ENCODE peak calls at places on chromosomes 2 and 18, in seven cellular contexts. One of them, this sample, is unnamed.

GRCh38 chr2:25920786-25921390 is 42.6 kb upstream of the ASXL2 start:
- DNase-seq in transverse colon: no peak
- DNase-seq in endothelial cell of umbilical vein: no peak
- DNase-seq in sigmoid colon: no peak
- DNase-seq in GM12891: no peak
- DNase-seq in Panc1: no peak
- DNase-seq in K562: no peak
- DNase-seq in this sample: no peak

GRCh38 chr2:100350661-100351185 is 28.4 kb upstream of the LONRF2 start:
- DNase-seq in transverse colon: no peak
- DNase-seq in endothelial cell of umbilical vein: no peak
- DNase-seq in sigmoid colon: no peak
- DNase-seq in GM12891: no peak
- DNase-seq in Panc1: no peak
- DNase-seq in K562: no peak
- DNase-seq in this sample: no peak

GRCh38 chr2:66867038-66867380 is 432.1 kb downstream of the MEIS1 start:
- DNase-seq in transverse colon: no peak
- DNase-seq in endothelial cell of umbilical vein: no peak
- DNase-seq in sigmoid colon: no peak
- DNase-seq in GM12891: no peak
- DNase-seq in Panc1: no peak
- DNase-seq in K562: no peak
- DNase-seq in this sample: no peak

GRCh38 chr2:58448065-58448507 is 207.0 kb upstream of the FANCL start:
- DNase-seq in transverse colon: peak; percentile 55
- DNase-seq in endothelial cell of umbilical vein: peak; percentile 74
- DNase-seq in sigmoid colon: no peak
- DNase-seq in GM12891: no peak
- DNase-seq in Panc1: peak; percentile 72
- DNase-seq in K562: peak; percentile 13
- DNase-seq in this sample: peak; percentile 6

GRCh38 chr2:232336241-232336736 is 42.3 kb upstream of the ALPP start:
- DNase-seq in transverse colon: peak; percentile 4
- DNase-seq in endothelial cell of umbilical vein: no peak
- DNase-seq in sigmoid colon: peak; percentile 50
- DNase-seq in GM12891: no peak
- DNase-seq in Panc1: no peak
- DNase-seq in K562: no peak
- DNase-seq in this sample: no peak

GRCh38 chr2:187230088-187230487 is 218.0 kb downstream of the CALCRL start:
- DNase-seq in transverse colon: no peak
- DNase-seq in endothelial cell of umbilical vein: no peak
- DNase-seq in sigmoid colon: no peak
- DNase-seq in GM12891: no peak
- DNase-seq in Panc1: no peak
- DNase-seq in K562: no peak
- DNase-seq in this sample: no peak

GRCh38 chr2:191641609-191642008 is 36.3 kb upstream of the NABP1 start:
- DNase-seq in transverse colon: no peak
- DNase-seq in endothelial cell of umbilical vein: no peak
- DNase-seq in sigmoid colon: no peak
- DNase-seq in GM12891: no peak
- DNase-seq in Panc1: no peak
- DNase-seq in K562: no peak
- DNase-seq in this sample: no peak

GRCh38 chr2:37793004-37793403 is 121.6 kb upstream of the CDC42EP3 start:
- DNase-seq in transverse colon: no peak
- DNase-seq in endothelial cell of umbilical vein: no peak
- DNase-seq in sigmoid colon: no peak
- DNase-seq in GM12891: no peak
- DNase-seq in Panc1: no peak
- DNase-seq in K562: no peak
- DNase-seq in this sample: no peak

GRCh38 chr18:12233378-12233777 is 20.8 kb upstream of the CIDEA start:
- DNase-seq in transverse colon: no peak
- DNase-seq in endothelial cell of umbilical vein: peak; percentile 76
- DNase-seq in sigmoid colon: no peak
- DNase-seq in GM12891: no peak
- DNase-seq in Panc1: no peak
- DNase-seq in K562: peak; percentile 14
- DNase-seq in this sample: no peak

GRCh38 chr2:25377822-25378421 is 36.2 kb upstream of the DNMT3A start:
- DNase-seq in transverse colon: no peak
- DNase-seq in endothelial cell of umbilical vein: no peak
- DNase-seq in sigmoid colon: peak; percentile 56
- DNase-seq in GM12891: no peak
- DNase-seq in Panc1: no peak
- DNase-seq in K562: no peak
- DNase-seq in this sample: no peak

GRCh38 chr2:188983427-188984101 is 9.4 kb downstream of the COL3A1 start:
- DNase-seq in transverse colon: no peak
- DNase-seq in endothelial cell of umbilical vein: peak; percentile 37
- DNase-seq in sigmoid colon: no peak
- DNase-seq in GM12891: no peak
- DNase-seq in Panc1: no peak
- DNase-seq in K562: no peak
- DNase-seq in this sample: no peak

GRCh38 chr2:241882090-241882625 is 12.6 kb downstream of the RTP5 start:
- DNase-seq in transverse colon: peak; percentile 68
- DNase-seq in endothelial cell of umbilical vein: no peak
- DNase-seq in sigmoid colon: peak; percentile 91
- DNase-seq in GM12891: peak; percentile 78
- DNase-seq in Panc1: no peak
- DNase-seq in K562: peak; percentile 70
- DNase-seq in this sample: peak; percentile 7

GRCh38 chr18:44924750-44925534 is 244.3 kb downstream of the SETBP1 start:
- DNase-seq in transverse colon: no peak
- DNase-seq in endothelial cell of umbilical vein: no peak
- DNase-seq in sigmoid colon: no peak
- DNase-seq in GM12891: no peak
- DNase-seq in Panc1: no peak
- DNase-seq in K562: no peak
- DNase-seq in this sample: no peak

GRCh38 chr18:72965616-72966015 is 97.8 kb upstream of the NETO1 start:
- DNase-seq in transverse colon: no peak
- DNase-seq in endothelial cell of umbilical vein: no peak
- DNase-seq in sigmoid colon: no peak
- DNase-seq in GM12891: no peak
- DNase-seq in Panc1: no peak
- DNase-seq in K562: no peak
- DNase-seq in this sample: no peak

GRCh38 chr18:79944126-79944731 is 7.2 kb downstream of the SLC66A2 start:
- DNase-seq in transverse colon: peak; percentile 38
- DNase-seq in endothelial cell of umbilical vein: no peak
- DNase-seq in sigmoid colon: peak; percentile 67
- DNase-seq in GM12891: peak; percentile 46
- DNase-seq in Panc1: no peak
- DNase-seq in K562: no peak
- DNase-seq in this sample: no peak

GRCh38 chr2:217988840-217989204 is 14.0 kb downstream of the TNS1 start:
- DNase-seq in transverse colon: no peak
- DNase-seq in endothelial cell of umbilical vein: no peak
- DNase-seq in sigmoid colon: no peak
- DNase-seq in GM12891: no peak
- DNase-seq in Panc1: no peak
- DNase-seq in K562: no peak
- DNase-seq in this sample: no peak

GRCh38 chr2:217989221-217989948 is 13.4 kb downstream of the TNS1 start:
- DNase-seq in transverse colon: no peak
- DNase-seq in endothelial cell of umbilical vein: no peak
- DNase-seq in sigmoid colon: no peak
- DNase-seq in GM12891: no peak
- DNase-seq in Panc1: no peak
- DNase-seq in K562: no peak
- DNase-seq in this sample: no peak

GRCh38 chr2:217986256-217986961 is 16.4 kb downstream of the TNS1 start:
- DNase-seq in transverse colon: no peak
- DNase-seq in endothelial cell of umbilical vein: no peak
- DNase-seq in sigmoid colon: peak; percentile 53
- DNase-seq in GM12891: no peak
- DNase-seq in Panc1: no peak
- DNase-seq in K562: no peak
- DNase-seq in this sample: no peak

GRCh38 chr2:217987391-217987790 is 15.4 kb downstream of the TNS1 start:
- DNase-seq in transverse colon: no peak
- DNase-seq in endothelial cell of umbilical vein: no peak
- DNase-seq in sigmoid colon: peak; percentile 55
- DNase-seq in GM12891: no peak
- DNase-seq in Panc1: no peak
- DNase-seq in K562: no peak
- DNase-seq in this sample: no peak

DNA sequence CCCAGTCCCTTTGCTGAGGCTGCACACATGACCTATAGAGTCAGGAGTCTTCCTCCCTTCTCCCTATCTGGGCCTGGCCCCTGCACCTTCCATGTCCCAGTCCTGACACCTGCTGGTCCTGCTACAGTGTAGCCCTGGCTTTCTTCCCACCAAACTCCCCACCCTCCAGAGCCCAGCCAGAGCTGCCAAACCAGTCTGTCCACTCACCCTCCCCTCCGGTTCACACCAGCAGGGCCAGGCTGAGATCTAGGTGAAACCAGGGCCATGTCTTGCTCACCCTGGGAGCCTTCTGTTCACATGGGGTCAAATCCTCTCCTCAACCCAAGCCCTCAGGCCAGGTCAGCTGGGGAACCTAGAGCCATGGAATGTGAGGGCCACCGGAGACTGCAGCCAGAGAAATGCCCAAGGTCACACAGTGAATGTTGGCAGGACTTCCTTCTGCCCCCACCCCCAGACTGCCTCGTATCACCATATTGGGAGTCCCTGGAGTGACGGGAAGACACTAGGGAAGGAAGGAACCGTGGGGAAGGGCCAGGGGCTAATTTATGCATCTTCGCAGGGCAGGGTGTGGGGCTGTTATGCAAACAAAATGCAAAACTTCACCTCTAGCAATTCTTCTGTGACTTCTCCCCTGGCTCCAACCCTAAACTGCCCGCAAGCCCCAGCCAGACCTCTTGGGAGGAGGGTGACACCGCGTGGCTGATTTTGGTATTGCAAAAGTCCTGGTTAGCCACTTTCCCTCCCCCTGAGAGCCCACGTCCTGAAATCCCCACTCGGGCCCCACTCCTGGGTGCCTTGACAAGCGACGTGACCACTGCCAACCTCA is 14.6 kb downstream of the TNS1 start:
- DNase-seq in transverse colon: peak; percentile 86
- DNase-seq in endothelial cell of umbilical vein: peak; percentile 69
- DNase-seq in sigmoid colon: peak; percentile 93
- DNase-seq in GM12891: peak; percentile 83
- DNase-seq in Panc1: no peak
- DNase-seq in K562: peak; percentile 71
- DNase-seq in this sample: peak; percentile 68
- TF ChIP-seq POLR2AphosphoS5 in transverse colon: peak; percentile 31
- TF ChIP-seq POLR2AphosphoS5 in endothelial cell of umbilical vein: no peak
- TF ChIP-seq POLR2AphosphoS5 in sigmoid colon: peak; percentile 35
- TF ChIP-seq POLR2AphosphoS5 in GM12891: no peak
- TF ChIP-seq POLR2AphosphoS5 in Panc1: no peak
- TF ChIP-seq POLR2AphosphoS5 in K562: no peak
- TF ChIP-seq POLR2AphosphoS5 in this sample: no peak

GRCh38 chr2:160836755-160837154 is 323.5 kb upstream of the TANK start:
- DNase-seq in transverse colon: no peak
- DNase-seq in endothelial cell of umbilical vein: no peak
- DNase-seq in sigmoid colon: no peak
- DNase-seq in GM12891: no peak
- DNase-seq in Panc1: no peak
- DNase-seq in K562: no peak
- DNase-seq in this sample: no peak
- TF ChIP-seq POLR2AphosphoS5 in transverse colon: no peak
- TF ChIP-seq POLR2AphosphoS5 in endothelial cell of umbilical vein: no peak
- TF ChIP-seq POLR2AphosphoS5 in sigmoid colon: no peak
- TF ChIP-seq POLR2AphosphoS5 in GM12891: no peak
- TF ChIP-seq POLR2AphosphoS5 in Panc1: no peak
- TF ChIP-seq POLR2AphosphoS5 in K562: no peak
- TF ChIP-seq POLR2AphosphoS5 in this sample: no peak

GRCh38 chr2:54561795-54562592 is 105.9 kb downstream of the SPTBN1 start:
- DNase-seq in transverse colon: no peak
- DNase-seq in endothelial cell of umbilical vein: no peak
- DNase-seq in sigmoid colon: no peak
- DNase-seq in GM12891: no peak
- DNase-seq in Panc1: no peak
- DNase-seq in K562: no peak
- DNase-seq in this sample: peak; percentile 36

GRCh38 chr2:54559593-54560145 is 103.5 kb downstream of the SPTBN1 start:
- DNase-seq in transverse colon: peak; percentile 48
- DNase-seq in endothelial cell of umbilical vein: peak; percentile 91
- DNase-seq in sigmoid colon: peak; percentile 82
- DNase-seq in GM12891: no peak
- DNase-seq in Panc1: no peak
- DNase-seq in K562: no peak
- DNase-seq in this sample: peak; percentile 66

GRCh38 chr2:54558976-54559410 is 102.9 kb downstream of the SPTBN1 start:
- DNase-seq in transverse colon: no peak
- DNase-seq in endothelial cell of umbilical vein: no peak
- DNase-seq in sigmoid colon: no peak
- DNase-seq in GM12891: no peak
- DNase-seq in Panc1: no peak
- DNase-seq in K562: no peak
- DNase-seq in this sample: no peak

GRCh38 chr2:54561010-54561409 is 104.9 kb downstream of the SPTBN1 start:
- DNase-seq in transverse colon: no peak
- DNase-seq in endothelial cell of umbilical vein: no peak
- DNase-seq in sigmoid colon: no peak
- DNase-seq in GM12891: no peak
- DNase-seq in Panc1: no peak
- DNase-seq in K562: no peak
- DNase-seq in this sample: no peak

DNA sequence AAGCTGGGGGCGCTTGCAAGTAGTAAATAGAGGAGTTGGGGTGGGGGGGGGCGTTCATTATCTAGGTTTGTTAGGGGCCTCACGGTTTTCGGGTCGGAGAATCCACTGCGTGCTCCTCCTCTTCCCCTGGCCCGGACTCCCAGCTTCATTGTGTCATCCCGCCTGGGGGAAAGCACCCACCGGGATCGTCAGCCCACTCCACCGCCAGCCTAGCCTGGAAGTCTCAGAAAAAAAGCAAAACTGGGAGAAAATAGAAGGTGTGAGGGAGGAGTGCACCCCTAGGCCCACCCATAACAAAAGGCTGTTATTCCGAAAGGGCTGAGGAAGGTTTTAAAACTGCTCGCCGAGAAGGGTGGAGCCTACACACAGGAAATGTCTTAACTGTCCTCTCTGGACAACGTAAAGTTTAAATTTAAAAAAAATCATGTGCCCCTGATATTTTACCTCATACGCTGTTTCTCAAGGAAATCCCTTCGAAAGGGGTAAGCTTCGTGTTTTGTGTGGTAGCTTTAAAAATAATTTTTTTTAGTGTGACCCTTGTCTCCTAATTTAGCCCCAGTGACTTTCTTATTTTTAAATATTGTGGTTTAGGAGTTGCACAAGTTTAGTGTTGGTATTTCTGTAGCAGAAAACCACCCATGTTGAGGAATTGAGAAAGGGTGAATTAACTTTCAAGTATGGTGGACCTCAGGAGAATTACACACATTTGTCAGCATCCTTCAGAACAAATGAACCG is 104.2 kb downstream of the SPTBN1 start:
- DNase-seq in transverse colon: peak; percentile 69
- DNase-seq in endothelial cell of umbilical vein: peak; percentile 52
- DNase-seq in sigmoid colon: peak; percentile 87
- DNase-seq in GM12891: no peak
- DNase-seq in Panc1: no peak
- DNase-seq in K562: peak; percentile 29
- DNase-seq in this sample: peak; percentile 70
- TF ChIP-seq POLR2AphosphoS5 in transverse colon: peak; percentile 61
- TF ChIP-seq POLR2AphosphoS5 in endothelial cell of umbilical vein: peak; percentile 5
- TF ChIP-seq POLR2AphosphoS5 in sigmoid colon: peak; percentile 37
- TF ChIP-seq POLR2AphosphoS5 in GM12891: peak; percentile 61
- TF ChIP-seq POLR2AphosphoS5 in Panc1: peak; percentile 26
- TF ChIP-seq POLR2AphosphoS5 in K562: peak; percentile 15
- TF ChIP-seq POLR2AphosphoS5 in this sample: peak; percentile 48

GRCh38 chr2:199911877-199912161 is 726 bp downstream of the C2orf69 start:
- DNase-seq in transverse colon: no peak
- DNase-seq in endothelial cell of umbilical vein: no peak
- DNase-seq in sigmoid colon: no peak
- DNase-seq in GM12891: no peak
- DNase-seq in Panc1: no peak
- DNase-seq in K562: no peak
- DNase-seq in this sample: no peak
- TF ChIP-seq POLR2AphosphoS5 in transverse colon: no peak
- TF ChIP-seq POLR2AphosphoS5 in endothelial cell of umbilical vein: no peak
- TF ChIP-seq POLR2AphosphoS5 in sigmoid colon: no peak
- TF ChIP-seq POLR2AphosphoS5 in GM12891: no peak
- TF ChIP-seq POLR2AphosphoS5 in Panc1: no peak
- TF ChIP-seq POLR2AphosphoS5 in K562: no peak
- TF ChIP-seq POLR2AphosphoS5 in this sample: no peak

This sample was measured in HL-60.